ENCODE peak calls at places on chromosomes 11 and 22, in four cellular contexts. Q is AG09309, N is tibial nerve, K is progenitor cell of endocrine pancreas. D is an unnamed sample.

GRCh38 chr11:87421422-87421821 is 383.7 kb downstream of the TMEM135 start:
- DNase-seq in N (peak; percentile 91), Q (peak; percentile 71), K (peak; percentile 35), D (no peak)

GRCh38 chr11:126929186-126930085 is 71.1 kb downstream of the KIRREL3 start:
- DNase-seq in N (no peak), K (no peak), Q (peak; percentile 76), D (no peak)

GRCh38 chr11:26510201-26510600 is 61.9 kb downstream of the MUC15 start:
- DNase-seq in K (no peak), N (no peak), Q (no peak), D (no peak)

GRCh38 chr11:88779551-88779950 is 286.2 kb downstream of the GRM5 start:
- DNase-seq in K (no peak), Q (peak; percentile 43), N (no peak), D (no peak)

GRCh38 chr11:75557649-75558494 is 4.2 kb upstream of the SERPINH1 start:
- DNase-seq in K (no peak), N (peak; percentile 53), Q (peak; percentile 84), D (no peak)

GRCh38 chr11:69509381-69509780 is 27.9 kb downstream of the LINC01488 start:
- DNase-seq in N (no peak), Q (no peak), K (no peak), D (peak; percentile 4)

GRCh38 chr11:28566643-28567042 is 458.5 kb downstream of the METTL15 start:
- DNase-seq in K (peak; percentile 41), Q (peak; percentile 87), N (peak; percentile 38), D (peak; percentile 66)

GRCh38 chr11:84780689-84781293 is 846.4 kb downstream of the DLG2 start:
- DNase-seq in K (no peak), Q (no peak), N (no peak), D (no peak)

GRCh38 chr22:37273126-37273845 is 9.0 kb upstream of the CYTH4 start:
- DNase-seq in K (no peak), Q (no peak), N (no peak), D (no peak)

GRCh38 chr11:116353517-116353916 is 419.3 kb downstream of the BUD13 start:
- DNase-seq in K (no peak), N (no peak), Q (no peak), D (no peak)

GRCh38 chr22:46275455-46276129 is 7.8 kb downstream of the TTC38 start:
- DNase-seq in Q (no peak), K (no peak), N (no peak), D (no peak)

GRCh38 chr22:24421428-24421931 is 5.9 kb upstream of the ADORA2A start:
- DNase-seq in Q (no peak), K (no peak), N (no peak), D (peak; percentile 14)

GRCh38 chr22:27835446-27835845 is 33.9 kb upstream of the MN1 start:
- DNase-seq in N (no peak), K (no peak), Q (no peak), D (no peak)

GRCh38 chr11:122157540-122158173 is 41.6 kb upstream of the BLID start:
- DNase-seq in N (no peak), K (no peak), Q (no peak), D (no peak)

GRCh38 chr11:77081381-77081851 is 14.6 kb downstream of the CAPN5 start:
- DNase-seq in N (no peak), Q (no peak), K (no peak), D (peak; percentile 52)

GRCh38 chr22:40334899-40335298 is 11.4 kb upstream of the ADSL start:
- DNase-seq in K (no peak), Q (no peak), N (no peak), D (no peak)

GRCh38 chr11:45658292-45658991 is 7.0 kb downstream of the CHST1 start:
- DNase-seq in K (no peak), Q (peak; percentile 14), N (no peak), D (peak; percentile 82)

GRCh38 chr11:11978792-11979486 is 29.5 kb downstream of the DKK3 start:
- DNase-seq in K (no peak), N (no peak), Q (no peak), D (peak; percentile 86)

GRCh38 chr11:131811380-131811779 is 441.0 kb downstream of the NTM start:
- DNase-seq in Q (no peak), N (no peak), K (no peak), D (no peak)

GRCh38 chr11:33044281-33044680 is 4.9 kb downstream of the TCP11L1 start:
- DNase-seq in Q (no peak), K (no peak), N (no peak), D (no peak)

GRCh38 chr22:39349506-39349966 is 255 bp upstream of the SYNGR1 start:
- DNase-seq in Q (no peak), N (no peak), K (peak; percentile 33), D (peak; percentile 57)

GRCh38 chr11:45560153-45560934 is 105.1 kb downstream of the CHST1 start:
- DNase-seq in K (no peak), Q (no peak), N (no peak), D (no peak)

DNA sequence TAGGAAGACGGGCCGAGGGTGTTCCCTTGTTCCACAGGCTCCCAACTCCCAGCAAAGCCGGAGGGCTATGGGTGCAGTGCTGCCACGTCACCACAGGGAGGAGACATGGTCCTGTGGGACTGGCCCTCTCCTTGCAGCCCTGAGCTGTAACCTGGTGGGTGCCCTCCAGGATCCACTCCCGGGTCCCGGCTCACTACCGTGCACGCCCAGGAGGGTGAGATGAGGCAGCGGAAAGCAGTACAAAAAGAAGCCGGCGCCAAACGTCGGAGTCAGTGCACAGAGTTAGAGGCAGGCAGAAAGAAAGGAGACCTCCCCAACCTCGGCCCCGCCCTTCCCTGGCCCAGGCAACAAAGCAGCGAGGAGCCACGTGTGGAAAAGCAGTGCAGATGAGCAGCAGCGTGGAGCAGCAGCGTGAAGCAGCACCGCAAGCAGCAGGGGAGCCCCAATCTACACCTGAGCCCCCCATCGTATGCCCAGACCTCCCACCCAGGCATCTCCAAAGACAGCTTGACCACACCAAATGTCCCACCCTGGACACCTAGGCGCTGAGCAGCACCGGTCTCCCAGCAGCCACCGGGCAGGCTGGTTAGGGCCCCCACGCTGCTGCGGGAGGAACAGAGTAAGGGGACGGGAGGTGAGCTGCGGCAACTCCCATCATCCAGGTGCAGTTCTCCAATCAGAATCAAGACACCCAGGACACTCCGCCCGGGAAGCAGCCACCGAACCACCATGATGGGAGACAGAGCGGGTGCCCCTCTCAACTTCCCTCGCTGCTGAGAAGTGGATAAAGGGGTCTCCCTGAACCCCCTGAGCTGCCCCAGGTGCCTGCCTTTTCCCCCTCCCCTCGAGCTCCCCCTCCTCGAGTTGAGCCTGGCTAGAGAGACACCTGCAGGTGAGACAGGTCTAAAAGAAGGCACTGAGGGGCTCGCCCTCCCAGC is 28.8 kb downstream of the IGSF9B start:
- DNase-seq in Q (peak; percentile 7), K (peak; percentile 71), N (peak; percentile 38), D (peak; percentile 88)
- TF ChIP-seq CTCF in Q (peak; percentile 96), K (peak; percentile 85), N (peak; percentile 86), D (peak; percentile 77)

GRCh38 chr11:3808846-3809623 is 675 bp downstream of the PGAP2 start:
- DNase-seq in N (no peak), K (no peak), Q (no peak), D (no peak)
- TF ChIP-seq CTCF in N (no peak), K (peak; percentile 43), Q (peak; percentile 43), D (no peak)

DNA sequence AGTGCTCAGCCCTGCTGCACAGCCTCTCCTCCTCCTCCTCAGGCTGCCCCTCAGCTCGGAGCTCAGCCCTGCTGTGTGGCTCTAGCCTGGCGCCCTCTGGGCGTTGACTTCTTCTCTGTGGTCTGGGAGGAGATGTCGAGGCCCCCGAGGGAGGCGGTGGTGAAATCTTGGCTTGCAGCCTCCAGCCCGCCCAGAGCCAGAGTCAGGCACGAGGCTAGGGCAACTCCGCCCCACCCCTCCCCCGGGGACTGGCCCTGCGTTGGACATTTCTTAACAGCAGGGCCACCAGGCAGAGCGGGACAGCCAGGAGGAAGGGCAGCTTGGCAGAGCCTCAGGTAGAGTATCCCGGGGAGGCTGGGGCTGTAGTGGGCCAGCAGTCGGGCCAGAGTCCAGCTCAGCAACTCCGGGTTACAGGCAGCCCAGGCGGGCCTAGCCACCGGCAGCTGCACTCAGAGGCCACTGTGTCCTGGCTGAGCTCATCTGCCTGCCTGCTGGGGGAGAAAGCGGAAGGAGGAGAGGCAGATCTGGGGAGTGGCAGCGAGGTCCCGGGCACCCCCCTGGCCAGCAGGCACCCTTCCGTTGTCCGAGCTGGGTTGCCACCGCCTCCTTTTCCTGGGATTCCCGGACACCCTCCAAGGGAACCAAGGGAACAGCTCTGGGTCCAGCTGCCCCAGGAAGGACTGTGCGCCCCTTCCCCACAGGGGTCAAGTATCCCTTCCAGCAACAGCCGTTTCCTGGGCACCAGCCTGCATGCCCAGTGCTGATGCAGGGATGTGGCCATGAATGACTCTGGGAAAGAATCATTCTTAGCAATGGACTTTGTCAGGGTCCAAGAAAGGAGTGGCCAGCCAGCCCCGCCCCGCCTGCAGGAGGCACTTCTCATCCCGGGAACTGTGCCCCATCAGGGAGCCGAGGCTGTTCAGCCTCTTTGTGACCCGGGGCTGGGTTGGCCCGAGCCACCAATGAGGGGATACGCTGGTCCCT is at the start of gene ALDH3B1:
- DNase-seq in Q (no peak), N (peak; percentile 88), K (peak; percentile 8), D (peak; percentile 78)
- TF ChIP-seq CTCF in Q (no peak), N (peak; percentile 49), K (no peak), D (no peak)

GRCh38 chr11:8267280-8267679 is 3.6 kb upstream of the LMO1 start:
- DNase-seq in Q (no peak), K (no peak), N (no peak), D (no peak)

GRCh38 chr11:8267831-8268529 is 4.3 kb upstream of the LMO1 start:
- DNase-seq in K (no peak), Q (no peak), N (no peak), D (peak; percentile 53)

GRCh38 chr11:8263769-8264410 is at the start of gene LMO1:
- DNase-seq in K (peak; percentile 79), N (peak; percentile 73), Q (peak; percentile 11), D (peak; percentile 96)

GRCh38 chr11:8266246-8267241 is 2.9 kb upstream of the LMO1 start:
- DNase-seq in K (no peak), Q (no peak), N (no peak), D (no peak)

DNA sequence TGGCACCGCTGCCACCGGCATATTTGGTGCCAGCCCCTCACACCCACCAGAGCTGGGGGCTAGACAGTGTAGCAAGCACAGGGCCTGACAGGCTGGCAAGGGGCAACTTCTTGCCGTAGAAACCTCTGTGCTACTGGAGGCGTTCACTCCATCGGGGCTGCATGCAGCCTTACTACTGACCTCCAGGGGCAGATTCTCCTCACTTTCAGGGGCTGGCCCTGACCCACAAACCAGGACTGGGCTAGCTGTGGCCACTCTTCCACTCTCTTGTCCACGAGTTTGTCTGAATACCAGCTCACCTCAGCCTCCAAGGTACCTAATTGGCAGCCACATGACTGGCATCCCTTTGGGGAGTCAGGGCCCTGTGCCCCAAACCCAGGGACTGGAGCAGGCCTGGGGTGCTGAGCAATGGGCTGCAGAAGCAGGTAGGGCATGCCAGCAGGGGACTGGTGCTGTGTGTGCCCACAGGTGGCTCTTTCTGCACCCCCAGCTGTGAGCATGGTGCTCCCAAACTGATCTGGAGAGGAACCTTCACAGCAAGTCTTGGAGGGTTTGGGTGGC is 2.1 kb upstream of the LMO1 start:
- DNase-seq in K (no peak), N (no peak), Q (no peak), D (no peak)
- TF ChIP-seq CTCF in K (peak; percentile 54), N (no peak), Q (peak; percentile 14), D (peak; percentile 59)

DNA sequence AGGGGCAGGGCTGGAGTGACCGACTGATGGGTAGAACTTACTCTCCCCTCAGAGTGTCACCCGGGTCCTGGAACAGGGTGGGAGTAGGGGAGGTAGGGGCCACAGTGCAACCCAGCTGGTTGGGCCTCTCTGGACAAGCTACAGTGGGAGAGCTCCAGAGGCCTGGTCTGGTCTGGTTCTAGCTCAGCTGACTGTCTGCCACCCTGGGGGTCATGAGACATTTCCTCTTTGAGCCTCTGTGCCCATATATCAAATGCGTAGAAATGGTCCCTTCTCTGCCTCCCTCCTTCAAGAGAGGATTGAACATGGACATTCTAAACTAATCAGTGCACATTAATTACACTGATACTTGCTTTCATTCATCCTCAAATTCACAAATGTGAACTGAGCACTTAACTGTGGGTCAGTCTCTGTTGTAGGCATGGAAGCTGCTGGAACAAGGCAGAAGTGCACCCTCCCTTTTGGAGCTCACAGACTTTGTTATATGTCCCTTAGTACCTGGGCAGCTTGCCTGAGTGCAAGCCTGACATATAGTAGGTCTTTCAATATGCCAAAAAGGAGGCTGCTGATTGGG is 25.6 kb downstream of the ARHGEF17 start:
- DNase-seq in K (no peak), N (no peak), Q (no peak), D (no peak)
- TF ChIP-seq CTCF in K (no peak), N (no peak), Q (no peak), D (no peak)

D was measured in glutamatergic neuron.